ENCODE peak calls at places on chromosomes 4 and X, in four cellular contexts. O is AG04450, I is substantia nigra, E is tibial nerve. W is an unnamed sample.

GRCh38 chr4:142372570-142373300 is 473.4 kb downstream of the INPP4B start:
- DNase-seq in O (no peak), I (no peak), E (no peak), W (no peak)

GRCh38 chr4:118884716-118885115 is 3.9 kb upstream of the SYNPO2 start:
- DNase-seq in O (no peak), I (no peak), E (no peak), W (no peak)

GRCh38 chrX:32873786-32874185 is 337.6 kb downstream of the DMD start:
- DNase-seq in E (no peak), O (no peak), I (no peak), W (no peak)

GRCh38 chr4:74127745-74128144 is 28.8 kb upstream of the CXCL2 start:
- DNase-seq in O (no peak), I (no peak), E (no peak), W (no peak)

GRCh38 chr4:80788798-80789197 is 241.7 kb upstream of the BMP3 start:
- DNase-seq in E (peak), O (no peak), I (no peak), W (no peak)

GRCh38 chr4:133483600-133484246 is 334.6 kb downstream of the PCDH10 start:
- DNase-seq in I (no peak), E (no peak), O (peak), W (no peak)

GRCh38 chr4:38574559-38575333 is 89.3 kb upstream of the KLF3 start:
- DNase-seq in E (no peak), I (peak), O (no peak), W (no peak)

GRCh38 chr4:10622728-10623127 is 61.8 kb downstream of the CLNK start:
- DNase-seq in I (no peak), O (no peak), E (no peak), W (no peak)

GRCh38 chr4:163473130-163473529 is 424 bp downstream of the TKTL2 start:
- DNase-seq in E (no peak), O (no peak), I (no peak), W (no peak)

GRCh38 chr4:108171541-108172230 is 3.0 kb upstream of the LEF1 start:
- DNase-seq in E (no peak), O (no peak), I (no peak), W (no peak)

GRCh38 chrX:15738686-15739016 is 581 bp downstream of the CA5B start:
- DNase-seq in O (no peak), I (no peak), E (no peak), W (no peak)

GRCh38 chr4:25856756-25857155 is 6.0 kb downstream of the SEL1L3 start:
- DNase-seq in E (no peak), I (no peak), O (no peak), W (no peak)

GRCh38 chr4:86250006-86250405 is 109.8 kb downstream of the MAPK10 start:
- DNase-seq in O (no peak), I (no peak), E (no peak), W (no peak)

GRCh38 chr4:118417325-118417724 is 64.5 kb upstream of the PRSS12 start:
- DNase-seq in E (no peak), O (peak), I (no peak), W (peak)

GRCh38 chr4:168503652-168504362 is 7.0 kb downstream of the PALLD start:
- DNase-seq in O (no peak), E (no peak), I (no peak), W (no peak)

GRCh38 chrX:103538728-103539127 is 19.4 kb upstream of the RAB40A start:
- DNase-seq in E (no peak), I (no peak), O (no peak), W (peak)

GRCh38 chr4:168589154-168589553 is 92.3 kb downstream of the PALLD start:
- DNase-seq in O (no peak), I (no peak), E (no peak), W (peak)

GRCh38 chr4:42519803-42520417 is 122.6 kb downstream of the SHISA3 start:
- DNase-seq in I (no peak), E (peak), O (peak), W (no peak)

GRCh38 chr4:81040175-81040659 is 9.7 kb downstream of the BMP3 start:
- DNase-seq in O (no peak), E (peak), I (no peak), W (no peak)

GRCh38 chr4:98586634-98587354 is 71.6 kb downstream of the TSPAN5 start:
- DNase-seq in E (no peak), I (peak), O (no peak), W (no peak)
- H3K27ac ChIP-seq in E (peak), I (peak), O (no peak), W (no peak)

GRCh38 chr4:22672519-22672918 is 20.2 kb upstream of the GBA3 start:
- DNase-seq in E (no peak), I (no peak), O (no peak), W (no peak)
- H3K27ac ChIP-seq in E (no peak), I (no peak), O (no peak), W (no peak)

DNA sequence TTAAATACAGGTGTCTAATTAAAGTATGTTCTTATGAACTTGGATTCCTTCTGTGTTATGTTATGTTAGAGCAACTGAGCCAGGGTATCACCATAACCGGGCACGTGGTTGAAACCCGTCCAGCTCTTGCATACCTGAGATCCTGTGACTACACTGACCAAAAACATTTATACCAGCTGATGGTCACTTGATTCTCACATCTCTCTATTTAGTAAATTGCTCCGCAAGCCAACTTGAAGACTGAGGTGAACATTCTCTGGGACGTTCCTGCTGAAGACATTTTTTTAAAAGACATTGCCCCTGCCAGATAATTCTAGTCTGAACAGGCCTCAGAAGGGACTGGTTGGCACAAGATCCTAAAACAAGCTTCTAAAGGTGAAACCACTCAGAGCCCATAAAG is 550.0 kb upstream of the DIPK2B start:
- DNase-seq in I (no peak), O (no peak), E (no peak), W (no peak)
- H3K27ac ChIP-seq in I (no peak), O (peak), E (peak), W (peak)

DNA sequence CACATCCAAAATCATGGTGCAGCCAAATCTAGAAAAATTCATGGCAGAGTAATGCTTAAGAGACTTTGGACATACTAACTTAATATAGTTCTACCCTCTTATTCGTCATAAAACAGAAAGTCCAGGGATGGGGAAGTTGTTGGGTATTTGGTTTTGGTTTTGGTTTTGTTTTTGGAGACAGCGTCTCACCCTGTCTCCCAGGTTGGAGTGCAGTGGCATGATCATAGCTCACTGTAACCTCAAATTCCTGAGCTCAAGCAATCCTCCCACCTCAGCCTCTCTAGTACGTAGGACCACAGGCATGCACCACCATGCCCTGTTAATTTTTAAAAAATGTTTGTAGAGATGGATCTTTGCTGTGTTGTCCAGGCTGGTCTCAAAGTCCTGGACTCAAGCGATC is 271.8 kb upstream of the TENM3 start:
- DNase-seq in E (no peak), O (no peak), I (no peak), W (no peak)
- H3K27ac ChIP-seq in E (no peak), O (no peak), I (no peak), W (no peak)

DNA sequence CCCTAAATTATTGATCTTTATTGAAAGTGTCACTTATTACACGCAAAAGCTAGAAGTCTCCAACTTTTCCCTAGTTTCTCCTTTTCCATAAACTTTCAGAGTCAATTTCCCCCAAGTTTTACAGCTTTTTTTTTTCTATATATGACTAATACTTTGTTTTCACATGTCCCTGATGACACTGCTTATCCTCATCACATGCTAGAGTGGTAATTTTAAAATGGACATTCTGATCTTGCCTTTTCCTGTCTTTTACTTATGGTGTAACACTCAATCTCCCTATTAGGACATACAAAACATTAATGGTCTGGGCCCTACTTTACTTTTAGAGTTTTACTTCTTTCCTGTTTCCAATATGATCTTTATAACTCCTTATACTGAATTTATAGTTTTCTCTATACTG is 112.6 kb downstream of the ANK2 start:
- DNase-seq in O (no peak), E (no peak), I (no peak), W (no peak)
- H3K27ac ChIP-seq in O (no peak), E (peak), I (no peak), W (no peak)

GRCh38 chr4:40521957-40522356 is 107.7 kb downstream of the RBM47 start:
- DNase-seq in O (no peak), I (no peak), E (no peak), W (no peak)

GRCh38 chr4:40526741-40527140 is 102.9 kb downstream of the RBM47 start:
- DNase-seq in E (no peak), I (no peak), O (no peak), W (no peak)

GRCh38 chr4:40524642-40525041 is 105.0 kb downstream of the RBM47 start:
- DNase-seq in O (no peak), E (no peak), I (no peak), W (no peak)

GRCh38 chr4:40523581-40523980 is 106.1 kb downstream of the RBM47 start:
- DNase-seq in I (no peak), O (no peak), E (no peak), W (no peak)

DNA sequence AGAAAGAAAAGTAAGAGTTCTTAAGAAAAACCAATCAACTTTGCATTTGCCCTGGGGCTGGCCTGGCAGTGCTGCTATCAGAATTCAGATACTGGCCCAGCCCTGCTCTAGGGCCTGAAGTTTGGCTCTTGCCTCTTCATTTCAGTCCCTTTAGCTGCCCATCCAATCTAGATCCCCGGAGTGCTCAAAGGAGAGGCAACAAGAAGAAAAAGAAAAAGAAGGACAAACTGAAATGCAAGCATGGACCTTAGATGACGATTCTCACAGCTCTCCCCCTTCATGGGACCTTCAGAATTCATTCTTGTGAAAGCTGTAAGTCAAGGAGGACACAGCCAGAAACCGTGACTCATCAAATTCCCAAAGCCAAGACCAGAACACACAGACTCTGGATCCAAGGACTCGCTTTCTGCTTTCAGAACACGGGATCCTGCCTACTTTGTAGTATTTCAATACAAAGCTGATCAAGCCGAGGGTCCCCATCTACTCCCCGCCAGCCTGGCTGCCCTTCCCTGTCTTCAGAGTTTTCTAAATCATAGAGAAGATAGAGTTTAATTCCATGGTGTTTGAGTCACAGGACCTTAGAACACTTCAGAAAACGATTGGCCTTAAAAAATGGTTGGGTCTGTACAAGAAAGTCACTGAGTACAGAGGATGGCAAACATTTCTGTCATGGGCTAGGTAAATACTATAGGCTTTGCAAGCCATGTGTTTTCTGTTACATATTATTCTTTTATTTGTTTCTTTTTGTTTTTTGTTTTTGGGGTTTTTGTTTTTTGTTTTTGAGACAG is 103.7 kb downstream of the RBM47 start:
- DNase-seq in I (no peak), O (peak), E (peak), W (peak)
- H3K27ac ChIP-seq in I (no peak), O (peak), E (peak), W (peak)

GRCh38 chr4:83860200-83860599 is 324.3 kb downstream of the GPAT3 start:
- DNase-seq in O (no peak), I (no peak), E (no peak), W (no peak)
- H3K27ac ChIP-seq in O (no peak), I (no peak), E (no peak), W (no peak)

GRCh38 chr4:40209401-40209800 is 12.6 kb downstream of the RHOH start:
- DNase-seq in O (no peak), E (no peak), I (no peak), W (no peak)
- H3K27ac ChIP-seq in O (no peak), E (no peak), I (no peak), W (no peak)

DNA sequence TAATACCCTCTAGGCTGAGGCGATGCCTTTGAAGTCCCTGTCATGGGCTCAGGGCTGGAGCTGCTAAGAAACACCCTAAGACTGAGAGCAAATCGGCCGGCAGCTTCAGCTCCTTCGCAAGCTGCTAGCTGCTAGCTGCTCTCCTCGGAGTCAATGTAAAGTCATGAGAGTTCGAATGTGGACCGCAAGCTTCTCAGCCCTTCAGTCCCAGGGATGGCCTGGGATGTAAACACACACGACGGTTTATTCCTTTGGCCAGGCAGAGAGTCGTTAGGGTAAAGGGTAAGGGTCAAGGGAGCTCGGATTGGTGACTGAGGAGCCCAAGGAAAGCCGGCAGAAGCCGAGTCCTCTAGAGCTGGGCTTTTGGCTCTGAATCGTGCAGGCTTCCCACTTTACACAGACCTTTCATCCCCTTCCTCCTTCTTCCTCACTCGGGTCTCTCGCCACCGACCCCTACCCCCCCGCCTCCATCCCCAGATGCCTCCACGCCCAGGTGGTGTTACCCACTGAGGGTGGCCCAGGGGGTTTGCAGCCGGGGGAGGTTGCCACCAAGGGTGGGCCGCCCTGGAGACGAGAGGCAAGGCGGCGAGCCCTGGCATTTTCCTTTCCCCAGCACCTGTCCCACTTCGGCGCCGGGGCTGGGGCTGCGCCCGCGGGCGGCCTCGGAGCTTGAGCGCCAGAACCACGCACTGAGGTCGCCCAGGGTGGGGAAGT is 3.1 kb upstream of the BCORL1 start:
- DNase-seq in I (no peak), E (no peak), O (no peak), W (no peak)
- H3K27ac ChIP-seq in I (no peak), E (peak), O (no peak), W (no peak)

W was measured in epithelial cell of prostate.